ENCODE peak calls at places on chromosomes 13 and 19, in five cellular contexts. R, Q, M, S and K are unnamed samples.

GRCh38 chr13:40388617-40389016 is 277.8 kb downstream of the FOXO1 start:
- DNase-seq in R (peak), Q (peak), M (peak), S (no peak), K (peak)

GRCh38 chr19:33666196-33666595 is 44.4 kb downstream of the CHST8 start:
- DNase-seq in R (no peak), Q (no peak), M (no peak), S (no peak), K (no peak)

GRCh38 chr13:53023246-53023645 is 5.4 kb upstream of the OLFM4 start:
- DNase-seq in R (no peak), Q (no peak), M (no peak), S (no peak), K (no peak)

GRCh38 chr19:4636151-4636717 is 3.1 kb upstream of the TNFAIP8L1 start:
- DNase-seq in R (peak), Q (no peak), M (peak), S (no peak), K (peak)

GRCh38 chr13:43293986-43294880 is 270.8 kb downstream of the DNAJC15 start:
- DNase-seq in R (no peak), Q (no peak), M (no peak), S (no peak), K (peak)

GRCh38 chr13:29926077-29926476 is 75.7 kb upstream of the UBL3 start:
- DNase-seq in R (no peak), Q (no peak), M (no peak), S (no peak), K (no peak)

GRCh38 chr13:111853766-111854165 is 213.2 kb upstream of the SOX1 start:
- DNase-seq in R (no peak), Q (no peak), M (no peak), S (no peak), K (no peak)

GRCh38 chr13:98664047-98664446 is 87.1 kb upstream of the STK24 start:
- DNase-seq in R (no peak), Q (no peak), M (no peak), S (peak), K (no peak)

GRCh38 chr19:42113641-42114348 is 18.5 kb downstream of the POU2F2 start:
- DNase-seq in R (peak), Q (no peak), M (no peak), S (peak), K (peak)

GRCh38 chr13:95176611-95177259 is 124.5 kb downstream of the ABCC4 start:
- DNase-seq in R (peak), Q (no peak), M (peak), S (peak), K (peak)

GRCh38 chr19:55147408-55148251 is 1.4 kb downstream of the TNNT1 start:
- DNase-seq in R (no peak), Q (no peak), M (no peak), S (no peak), K (no peak)

GRCh38 chr13:27321619-27322385 is 51.2 kb downstream of the RASL11A start:
- DNase-seq in R (no peak), Q (no peak), M (no peak), S (no peak), K (no peak)

GRCh38 chr13:110923777-110924638 is 9.1 kb upstream of the ANKRD10 start:
- DNase-seq in R (no peak), Q (no peak), M (no peak), S (no peak), K (no peak)

GRCh38 chr19:355134-355533 is 10.5 kb upstream of the MIER2 start:
- DNase-seq in R (no peak), Q (no peak), M (no peak), S (no peak), K (no peak)

GRCh38 chr13:79673310-79673992 is 192.5 kb downstream of the NDFIP2 start:
- DNase-seq in R (no peak), Q (no peak), M (no peak), S (no peak), K (no peak)

GRCh38 chr19:8145969-8146368 is 3.4 kb downstream of the FBN3 start:
- DNase-seq in R (no peak), Q (no peak), M (peak), S (no peak), K (no peak)

GRCh38 chr13:42548731-42549554 is 25.0 kb upstream of the TNFSF11 start:
- DNase-seq in R (peak), Q (peak), M (peak), S (peak), K (peak)

GRCh38 chr13:35936579-35936978 is 194.6 kb downstream of the DCLK1 start:
- DNase-seq in R (no peak), Q (no peak), M (no peak), S (no peak), K (no peak)

GRCh38 chr19:5880604-5881078 is 10.3 kb upstream of the FUT5 start:
- DNase-seq in R (peak), Q (peak), M (no peak), S (peak), K (peak)

GRCh38 chr19:35223856-35224505 is 4.6 kb downstream of the FAM187B start:
- DNase-seq in R (no peak), Q (no peak), M (no peak), S (peak), K (peak)

GRCh38 chr19:37855098-37855497 is 51.3 kb downstream of the WDR87 start:
- DNase-seq in R (peak), Q (no peak), M (no peak), S (peak), K (peak)

GRCh38 chr13:99642006-99642405 is 140.7 kb downstream of the TM9SF2 start:
- DNase-seq in R (no peak), Q (no peak), M (no peak), S (no peak), K (no peak)

GRCh38 chr19:16496613-16496983 is 404 bp downstream of the C19orf44 start:
- DNase-seq in R (peak), Q (peak), M (no peak), S (peak), K (peak)

GRCh38 chr13:92175330-92175729 is 776.9 kb downstream of the GPC5 start:
- DNase-seq in R (peak), Q (no peak), M (peak), S (peak), K (peak)

GRCh38 chr19:31066385-31066784 is 282.9 kb downstream of the TSHZ3 start:
- DNase-seq in R (peak), Q (no peak), M (no peak), S (peak), K (peak)

GRCh38 chr13:42696191-42696590 is 85.2 kb upstream of the FAM216B start:
- DNase-seq in R (peak), Q (no peak), M (no peak), S (peak), K (peak)

GRCh38 chr19:36030264-36031148 is 2.2 kb downstream of the CLIP3 start:
- DNase-seq in R (peak), Q (no peak), M (no peak), S (peak), K (peak)

GRCh38 chr13:58080806-58081205 is 449.3 kb downstream of the PCDH17 start:
- DNase-seq in R (no peak), Q (no peak), M (no peak), S (no peak), K (no peak)

GRCh38 chr19:55650602-55651230 is 2.7 kb downstream of the CCDC106 start:
- DNase-seq in R (no peak), Q (no peak), M (no peak), S (no peak), K (no peak)